ENCODE peak calls at places on chromosomes 3 and 15, in nine cellular contexts. One of them, this sample, is unnamed. For H3K36me3 and H3K27me3, the result is how much of the 10 kb centered on the place peaks cover.

GRCh38 chr3:39000008-39000450 is 51.7 kb downstream of the SCN11A start:
- DNase-seq in WERI-Rb-1: no peak
- DNase-seq in bronchial epithelial cell: peak
- DNase-seq in tibial artery: no peak
- DNase-seq in uterus: no peak
- DNase-seq in ovary: no peak
- DNase-seq in colonic mucosa: no peak
- DNase-seq in GM23338: peak
- DNase-seq in heart left ventricle: no peak
- DNase-seq in this sample: no peak

GRCh38 chr3:29764603-29765254 is 483.9 kb downstream of the RBMS3 start:
- DNase-seq in GM23338: no peak
- DNase-seq in ovary: peak
- DNase-seq in colonic mucosa: no peak
- DNase-seq in uterus: no peak
- DNase-seq in bronchial epithelial cell: peak
- DNase-seq in tibial artery: no peak
- DNase-seq in heart left ventricle: no peak
- DNase-seq in WERI-Rb-1: no peak
- DNase-seq in this sample: no peak

GRCh38 chr3:81581966-81582599 is 179.4 kb downstream of the GBE1 start:
- DNase-seq in tibial artery: no peak
- DNase-seq in bronchial epithelial cell: peak
- DNase-seq in colonic mucosa: peak
- DNase-seq in uterus: peak
- DNase-seq in heart left ventricle: no peak
- DNase-seq in GM23338: peak
- DNase-seq in WERI-Rb-1: peak
- DNase-seq in ovary: peak
- DNase-seq in this sample: no peak

GRCh38 chr3:129576514-129577345 is 29.7 kb downstream of the PLXND1 start:
- DNase-seq in tibial artery: peak
- DNase-seq in WERI-Rb-1: no peak
- DNase-seq in colonic mucosa: peak
- DNase-seq in heart left ventricle: peak
- DNase-seq in uterus: no peak
- DNase-seq in GM23338: no peak
- DNase-seq in bronchial epithelial cell: no peak
- DNase-seq in ovary: no peak
- DNase-seq in this sample: no peak

GRCh38 chr3:58178528-58179234 is 32.1 kb downstream of the DNASE1L3 start:
- DNase-seq in WERI-Rb-1: no peak
- DNase-seq in uterus: no peak
- DNase-seq in ovary: no peak
- DNase-seq in colonic mucosa: peak
- DNase-seq in heart left ventricle: no peak
- DNase-seq in tibial artery: no peak
- DNase-seq in bronchial epithelial cell: no peak
- DNase-seq in GM23338: no peak
- DNase-seq in this sample: no peak

GRCh38 chr15:40420071-40420713 is 14.6 kb downstream of the IVD start:
- DNase-seq in colonic mucosa: no peak
- DNase-seq in GM23338: no peak
- DNase-seq in ovary: peak
- DNase-seq in uterus: no peak
- DNase-seq in tibial artery: no peak
- DNase-seq in heart left ventricle: peak
- DNase-seq in bronchial epithelial cell: no peak
- DNase-seq in WERI-Rb-1: no peak
- DNase-seq in this sample: peak

GRCh38 chr3:69927571-69927970 is 72.0 kb upstream of the SAMMSON start:
- DNase-seq in GM23338: no peak
- DNase-seq in uterus: no peak
- DNase-seq in bronchial epithelial cell: no peak
- DNase-seq in WERI-Rb-1: no peak
- DNase-seq in ovary: no peak
- DNase-seq in colonic mucosa: no peak
- DNase-seq in tibial artery: no peak
- DNase-seq in heart left ventricle: no peak
- DNase-seq in this sample: no peak

GRCh38 chr3:85005947-85006346 is 47.2 kb downstream of the CADM2 start:
- DNase-seq in WERI-Rb-1: no peak
- DNase-seq in heart left ventricle: no peak
- DNase-seq in bronchial epithelial cell: no peak
- DNase-seq in tibial artery: no peak
- DNase-seq in uterus: no peak
- DNase-seq in colonic mucosa: no peak
- DNase-seq in GM23338: no peak
- DNase-seq in ovary: no peak
- DNase-seq in this sample: no peak

GRCh38 chr15:73632670-73633058 is 525 bp downstream of the NPTN start:
- DNase-seq in uterus: no peak
- DNase-seq in GM23338: peak
- DNase-seq in heart left ventricle: no peak
- DNase-seq in ovary: no peak
- DNase-seq in WERI-Rb-1: no peak
- DNase-seq in bronchial epithelial cell: no peak
- DNase-seq in colonic mucosa: no peak
- DNase-seq in tibial artery: peak
- DNase-seq in this sample: peak

GRCh38 chr15:34223904-34224596 is 766 bp upstream of the EMC4 start:
- DNase-seq in colonic mucosa: peak
- DNase-seq in bronchial epithelial cell: no peak
- DNase-seq in WERI-Rb-1: peak
- DNase-seq in ovary: no peak
- DNase-seq in uterus: no peak
- DNase-seq in GM23338: peak
- DNase-seq in heart left ventricle: no peak
- DNase-seq in tibial artery: no peak
- DNase-seq in this sample: no peak

GRCh38 chr15:85318048-85318731 is 62.2 kb upstream of the AKAP13 start:
- DNase-seq in GM23338: no peak
- DNase-seq in heart left ventricle: peak
- DNase-seq in ovary: no peak
- DNase-seq in colonic mucosa: peak
- DNase-seq in WERI-Rb-1: no peak
- DNase-seq in bronchial epithelial cell: peak
- DNase-seq in tibial artery: no peak
- DNase-seq in uterus: no peak
- DNase-seq in this sample: no peak

GRCh38 chr3:169323580-169324453 is 339.7 kb downstream of the MECOM start:
- DNase-seq in heart left ventricle: peak
- DNase-seq in uterus: no peak
- DNase-seq in tibial artery: no peak
- DNase-seq in GM23338: peak
- DNase-seq in ovary: no peak
- DNase-seq in bronchial epithelial cell: peak
- DNase-seq in WERI-Rb-1: no peak
- DNase-seq in colonic mucosa: no peak
- DNase-seq in this sample: no peak

GRCh38 chr15:99708563-99708962 is 24.7 kb downstream of the LYSMD4 start:
- DNase-seq in WERI-Rb-1: no peak
- DNase-seq in GM23338: no peak
- DNase-seq in ovary: peak
- DNase-seq in bronchial epithelial cell: peak
- DNase-seq in colonic mucosa: peak
- DNase-seq in heart left ventricle: peak
- DNase-seq in uterus: peak
- DNase-seq in tibial artery: peak
- DNase-seq in this sample: peak

GRCh38 chr15:77464129-77464865 is 43.6 kb downstream of the HMG20A start:
- DNase-seq in GM23338: no peak
- DNase-seq in uterus: no peak
- DNase-seq in colonic mucosa: no peak
- DNase-seq in heart left ventricle: no peak
- DNase-seq in ovary: no peak
- DNase-seq in tibial artery: no peak
- DNase-seq in WERI-Rb-1: no peak
- DNase-seq in bronchial epithelial cell: no peak
- DNase-seq in this sample: no peak

DNA sequence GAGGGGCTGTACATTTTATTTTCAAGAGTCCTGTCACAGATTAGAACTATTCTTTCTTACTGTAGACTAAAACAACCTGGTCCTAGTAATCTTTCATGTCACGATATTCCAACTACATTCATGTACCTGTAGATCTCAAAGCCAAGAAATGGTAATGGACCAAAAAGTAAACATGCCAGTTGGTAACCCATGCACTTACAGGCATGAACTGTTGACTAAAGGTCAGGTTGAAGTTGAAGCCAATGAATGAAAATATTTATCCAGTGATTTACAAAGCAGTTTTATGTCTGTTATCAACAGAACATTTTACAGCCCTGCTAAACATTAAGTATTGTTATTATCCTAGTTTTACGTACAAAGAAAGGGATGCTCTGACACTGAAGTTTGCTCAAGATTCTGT is 25.3 kb downstream of the LRRC57 start:
- DNase-seq in ovary: no peak
- DNase-seq in colonic mucosa: no peak
- DNase-seq in uterus: no peak
- DNase-seq in tibial artery: no peak
- DNase-seq in heart left ventricle: no peak
- DNase-seq in WERI-Rb-1: no peak
- DNase-seq in bronchial epithelial cell: no peak
- DNase-seq in GM23338: no peak
- DNase-seq in this sample: no peak
- H3K36me3 ChIP-seq in ovary: under half
- H3K36me3 ChIP-seq in colonic mucosa: under half
- H3K36me3 ChIP-seq in uterus: under half
- H3K36me3 ChIP-seq in tibial artery: half or more
- H3K36me3 ChIP-seq in heart left ventricle: half or more
- H3K36me3 ChIP-seq in WERI-Rb-1: under half
- H3K36me3 ChIP-seq in bronchial epithelial cell: under half
- H3K36me3 ChIP-seq in GM23338: under half
- H3K36me3 ChIP-seq in this sample: under half

GRCh38 chr15:48855501-48856440 is 22.2 kb upstream of the EID1 start:
- DNase-seq in ovary: no peak
- DNase-seq in colonic mucosa: peak
- DNase-seq in uterus: peak
- DNase-seq in heart left ventricle: no peak
- DNase-seq in GM23338: peak
- DNase-seq in tibial artery: no peak
- DNase-seq in WERI-Rb-1: no peak
- DNase-seq in bronchial epithelial cell: peak
- DNase-seq in this sample: peak
- TF ChIP-seq CTCF in ovary: peak
- TF ChIP-seq CTCF in colonic mucosa: peak
- TF ChIP-seq CTCF in uterus: peak
- TF ChIP-seq CTCF in heart left ventricle: peak
- TF ChIP-seq CTCF in GM23338: peak
- TF ChIP-seq CTCF in tibial artery: peak
- TF ChIP-seq CTCF in WERI-Rb-1: peak
- TF ChIP-seq CTCF in bronchial epithelial cell: peak
- TF ChIP-seq CTCF in this sample: peak

GRCh38 chr3:50212502-50212901 is 7.4 kb downstream of the SLC38A3 start:
- DNase-seq in colonic mucosa: no peak
- DNase-seq in heart left ventricle: no peak
- DNase-seq in WERI-Rb-1: peak
- DNase-seq in ovary: no peak
- DNase-seq in tibial artery: no peak
- DNase-seq in GM23338: peak
- DNase-seq in uterus: no peak
- DNase-seq in bronchial epithelial cell: no peak
- DNase-seq in this sample: peak

GRCh38 chr3:50211930-50212329 is 6.9 kb downstream of the SLC38A3 start:
- DNase-seq in WERI-Rb-1: peak
- DNase-seq in uterus: no peak
- DNase-seq in colonic mucosa: no peak
- DNase-seq in bronchial epithelial cell: peak
- DNase-seq in ovary: no peak
- DNase-seq in tibial artery: no peak
- DNase-seq in GM23338: no peak
- DNase-seq in heart left ventricle: no peak
- DNase-seq in this sample: peak

GRCh38 chr3:50208677-50209344 is 3.7 kb downstream of the SLC38A3 start:
- DNase-seq in GM23338: no peak
- DNase-seq in ovary: no peak
- DNase-seq in heart left ventricle: peak
- DNase-seq in colonic mucosa: no peak
- DNase-seq in bronchial epithelial cell: no peak
- DNase-seq in tibial artery: no peak
- DNase-seq in WERI-Rb-1: peak
- DNase-seq in uterus: no peak
- DNase-seq in this sample: no peak

GRCh38 chr3:50210176-50210509 is 5.1 kb downstream of the SLC38A3 start:
- DNase-seq in ovary: no peak
- DNase-seq in heart left ventricle: no peak
- DNase-seq in GM23338: no peak
- DNase-seq in WERI-Rb-1: no peak
- DNase-seq in bronchial epithelial cell: no peak
- DNase-seq in uterus: no peak
- DNase-seq in colonic mucosa: no peak
- DNase-seq in tibial artery: no peak
- DNase-seq in this sample: no peak

GRCh38 chr3:50210510-50211367 is 5.7 kb downstream of the SLC38A3 start:
- DNase-seq in uterus: no peak
- DNase-seq in GM23338: peak
- DNase-seq in bronchial epithelial cell: no peak
- DNase-seq in ovary: no peak
- DNase-seq in heart left ventricle: no peak
- DNase-seq in colonic mucosa: peak
- DNase-seq in tibial artery: no peak
- DNase-seq in WERI-Rb-1: peak
- DNase-seq in this sample: peak
- H3K27me3 ChIP-seq in uterus: under half
- H3K27me3 ChIP-seq in GM23338: under half
- H3K27me3 ChIP-seq in bronchial epithelial cell: under half
- H3K27me3 ChIP-seq in ovary: under half
- H3K27me3 ChIP-seq in heart left ventricle: under half
- H3K27me3 ChIP-seq in colonic mucosa: under half
- H3K27me3 ChIP-seq in tibial artery: under half
- H3K27me3 ChIP-seq in WERI-Rb-1: under half
- H3K27me3 ChIP-seq in this sample: under half

DNA sequence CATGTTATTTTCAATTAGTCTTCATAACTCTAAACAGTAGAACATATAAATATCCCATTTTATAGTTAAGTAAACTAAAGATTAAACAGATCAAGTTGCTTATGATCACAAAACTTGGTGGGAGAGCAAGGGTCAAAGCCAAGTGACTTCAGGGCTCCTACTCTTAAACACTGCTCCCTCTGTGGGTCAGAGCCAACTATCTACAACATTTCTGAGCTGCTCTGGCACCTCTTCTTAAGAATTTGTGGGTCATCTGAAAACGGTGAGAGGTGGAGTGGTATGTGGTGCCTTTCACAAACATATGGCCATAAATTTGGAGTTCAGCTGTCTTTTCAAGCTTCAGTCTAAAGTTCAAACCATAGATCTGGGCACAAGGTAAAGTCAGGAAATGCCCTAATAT is 10.9 kb downstream of the ATG3 start:
- DNase-seq in tibial artery: no peak
- DNase-seq in heart left ventricle: no peak
- DNase-seq in GM23338: peak
- DNase-seq in uterus: no peak
- DNase-seq in ovary: no peak
- DNase-seq in bronchial epithelial cell: no peak
- DNase-seq in WERI-Rb-1: no peak
- DNase-seq in colonic mucosa: no peak
- DNase-seq in this sample: no peak
- H3K36me3 ChIP-seq in tibial artery: under half
- H3K36me3 ChIP-seq in heart left ventricle: under half
- H3K36me3 ChIP-seq in GM23338: under half
- H3K36me3 ChIP-seq in uterus: under half
- H3K36me3 ChIP-seq in ovary: under half
- H3K36me3 ChIP-seq in bronchial epithelial cell: under half
- H3K36me3 ChIP-seq in WERI-Rb-1: under half
- H3K36me3 ChIP-seq in colonic mucosa: under half
- H3K36me3 ChIP-seq in this sample: under half